ENCODE peak calls at places on chromosomes 11 and 22, in seven cellular contexts. X, M, P, V, A, Q and D are unnamed samples. For H4K20me1, the result is how much of the 10 kb centered on the place peaks cover.

GRCh38 chr11:79971255-79971654 is 530.4 kb upstream of the TENM4 start:
- DNase-seq in X (no peak), M (no peak), P (no peak), V (no peak), A (no peak), Q (no peak), D (no peak)

GRCh38 chr22:47318041-47318737 is 555.7 kb downstream of the TBC1D22A start:
- DNase-seq in X (no peak), M (peak), P (no peak), V (no peak), A (no peak), Q (no peak), D (no peak)

GRCh38 chr22:22244337-22245250 is at the start of gene VPREB1:
- DNase-seq in X (peak), M (no peak), P (no peak), V (no peak), A (no peak), Q (no peak), D (no peak)

GRCh38 chr22:39994046-39994565 is 648 bp upstream of the FAM83F start:
- DNase-seq in X (no peak), M (no peak), P (no peak), V (no peak), A (no peak), Q (no peak), D (no peak)

GRCh38 chr11:92886243-92886905 is 83.1 kb upstream of the MTNR1B start:
- DNase-seq in X (peak), M (peak), P (peak), V (peak), A (peak), Q (peak), D (peak)

GRCh38 chr11:113198907-113199660 is 115.3 kb upstream of the TTC12 start:
- DNase-seq in X (no peak), M (no peak), P (no peak), V (no peak), A (no peak), Q (no peak), D (no peak)

GRCh38 chr22:37223965-37224551 is 11.8 kb upstream of the SSTR3 start:
- DNase-seq in X (no peak), M (no peak), P (no peak), V (no peak), A (no peak), Q (no peak), D (no peak)

GRCh38 chr11:34499719-34500505 is 13.7 kb downstream of the ELF5 start:
- DNase-seq in X (no peak), M (no peak), P (no peak), V (no peak), A (no peak), Q (no peak), D (no peak)

GRCh38 chr22:36544107-36544620 is 15.2 kb upstream of the EIF3D start:
- DNase-seq in X (no peak), M (no peak), P (no peak), V (no peak), A (no peak), Q (no peak), D (peak)

GRCh38 chr11:124717786-124718634 is 21.7 kb upstream of the NRGN start:
- DNase-seq in X (no peak), M (peak), P (no peak), V (peak), A (peak), Q (peak), D (peak)

GRCh38 chr11:10599388-10600175 is 31.1 kb upstream of the LYVE1 start:
- DNase-seq in X (no peak), M (no peak), P (no peak), V (no peak), A (no peak), Q (no peak), D (no peak)

GRCh38 chr22:41242396-41243117 is 1.8 kb upstream of the CHADL start:
- DNase-seq in X (no peak), M (no peak), P (no peak), V (no peak), A (no peak), Q (no peak), D (no peak)

GRCh38 chr11:77071077-77071476 is 4.3 kb downstream of the CAPN5 start:
- DNase-seq in X (no peak), M (no peak), P (no peak), V (no peak), A (no peak), Q (no peak), D (no peak)

GRCh38 chr11:117703209-117703608 is 93.8 kb downstream of the DSCAML1 start:
- DNase-seq in X (no peak), M (no peak), P (no peak), V (peak), A (no peak), Q (no peak), D (no peak)

GRCh38 chr11:105611837-105612480 is 2.1 kb downstream of the GRIA4 start:
- DNase-seq in X (no peak), M (no peak), P (no peak), V (peak), A (no peak), Q (peak), D (no peak)

GRCh38 chr11:62725686-62726085 is 1.6 kb downstream of the HNRNPUL2 start:
- DNase-seq in X (no peak), M (peak), P (no peak), V (no peak), A (no peak), Q (no peak), D (peak)

GRCh38 chr11:123286761-123287160 is 91.7 kb upstream of the CLMP start:
- DNase-seq in X (no peak), M (no peak), P (no peak), V (no peak), A (no peak), Q (no peak), D (no peak)

GRCh38 chr11:19570889-19571288 is 141.7 kb upstream of the NAV2 start:
- DNase-seq in X (no peak), M (no peak), P (no peak), V (no peak), A (no peak), Q (no peak), D (no peak)

GRCh38 chr22:38451864-38452263 is 3.1 kb downstream of the KCNJ4 start:
- DNase-seq in X (no peak), M (no peak), P (no peak), V (no peak), A (no peak), Q (no peak), D (no peak)
- H4K20me1 ChIP-seq in X (under half), M (under half), P (under half), V (under half), A (under half), Q (under half), D (under half)

DNA sequence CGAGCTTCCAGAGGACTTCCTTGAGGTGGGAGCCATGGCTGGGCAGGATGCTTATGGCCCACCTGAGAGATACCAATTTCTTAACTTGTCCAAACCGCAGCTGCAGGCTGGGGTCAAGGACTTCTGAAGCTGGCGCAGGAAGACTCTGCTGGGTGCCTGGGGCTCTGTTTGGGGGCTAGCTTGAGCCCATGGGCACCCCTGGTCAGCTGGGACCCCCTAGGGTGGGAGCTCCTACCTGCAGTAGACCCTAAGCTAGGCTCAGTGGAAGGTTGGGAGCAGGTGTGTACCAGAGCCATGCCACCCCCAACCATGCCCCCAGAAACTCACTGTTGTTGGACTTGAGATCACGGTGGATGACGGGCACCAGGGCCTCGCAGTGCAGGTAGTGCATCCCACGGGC is 1.3 kb downstream of the MAP3K11 start:
- DNase-seq in X (no peak), M (no peak), P (no peak), V (no peak), A (no peak), Q (no peak), D (no peak)
- H3K4me3 ChIP-seq in X (peak), M (peak), P (peak), V (peak), A (peak), Q (peak), D (peak)

GRCh38 chr11:72751293-72752087 is 718 bp downstream of the ARAP1 start:
- DNase-seq in X (peak), M (no peak), P (no peak), V (no peak), A (no peak), Q (peak), D (no peak)

GRCh38 chr11:72754149-72754543 is 1.9 kb upstream of the ARAP1 start:
- DNase-seq in X (no peak), M (no peak), P (no peak), V (no peak), A (no peak), Q (no peak), D (no peak)

GRCh38 chr11:72752088-72752914 is at the start of gene ARAP1:
- DNase-seq in X (peak), M (peak), P (peak), V (peak), A (peak), Q (peak), D (peak)

GRCh38 chr11:72754544-72755155 is 2.4 kb upstream of the ARAP1 start:
- DNase-seq in X (no peak), M (no peak), P (no peak), V (no peak), A (peak), Q (no peak), D (no peak)

GRCh38 chr11:72753341-72754148 is 1.3 kb upstream of the ARAP1 start:
- DNase-seq in X (no peak), M (no peak), P (no peak), V (no peak), A (no peak), Q (no peak), D (no peak)
- TF ChIP-seq CTCF in X (peak), M (no peak), P (no peak), V (no peak), A (no peak), Q (no peak), D (peak)

DNA sequence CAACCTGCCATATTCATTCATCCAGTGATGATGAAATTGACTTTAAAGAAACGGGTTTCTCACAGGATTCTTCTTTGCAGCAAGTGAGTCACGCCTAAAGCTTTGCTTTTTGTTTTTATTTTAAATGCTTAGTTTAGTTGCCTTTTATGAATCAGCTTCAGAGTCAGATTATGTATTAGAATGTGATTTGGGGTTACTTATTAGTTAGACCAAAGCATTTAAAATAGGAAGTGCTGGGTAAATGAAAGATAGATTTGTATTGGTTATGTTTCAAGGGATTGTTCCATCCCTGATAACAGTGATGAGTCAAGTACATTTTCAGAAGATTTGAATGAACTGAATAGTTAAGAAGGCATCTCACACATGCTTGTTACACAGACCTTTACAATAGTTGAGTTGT is 101.3 kb upstream of the GAL start:
- DNase-seq in X (no peak), M (peak), P (no peak), V (no peak), A (no peak), Q (no peak), D (peak)
- H4K20me1 ChIP-seq in X (under half), M (under half), P (under half), V (under half), A (under half), Q (under half), D (under half)

GRCh38 chr11:83436855-83437254 is 150.7 kb upstream of the CCDC90B start:
- DNase-seq in X (no peak), M (no peak), P (no peak), V (no peak), A (peak), Q (no peak), D (no peak)

GRCh38 chr11:83441171-83441570 is 155.0 kb upstream of the CCDC90B start:
- DNase-seq in X (no peak), M (no peak), P (no peak), V (no peak), A (no peak), Q (no peak), D (no peak)

GRCh38 chr11:83438438-83438837 is 152.3 kb upstream of the CCDC90B start:
- DNase-seq in X (no peak), M (no peak), P (no peak), V (no peak), A (no peak), Q (no peak), D (no peak)

GRCh38 chr11:83441596-83441995 is 155.4 kb upstream of the CCDC90B start:
- DNase-seq in X (no peak), M (no peak), P (no peak), V (no peak), A (no peak), Q (no peak), D (no peak)

DNA sequence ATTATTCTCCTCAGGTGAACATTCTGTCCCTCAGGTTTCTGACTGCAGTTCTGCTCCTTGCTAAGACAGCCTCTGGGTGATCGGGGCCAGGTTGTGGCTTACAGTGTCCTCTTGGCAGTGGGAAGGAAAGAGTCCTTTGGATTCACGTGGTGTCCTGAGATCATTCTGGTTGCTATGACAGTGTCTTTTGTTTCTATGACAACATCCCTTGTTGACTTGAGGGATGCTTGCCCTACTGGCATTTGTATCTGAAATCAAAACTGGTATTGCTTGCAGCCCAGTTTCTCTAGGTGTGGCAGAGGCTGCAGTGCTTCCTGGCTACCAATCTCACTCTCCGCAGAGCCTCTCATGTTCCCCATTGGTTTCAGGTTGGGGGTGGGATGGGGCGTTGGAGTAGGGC is 151.8 kb upstream of the CCDC90B start:
- DNase-seq in X (no peak), M (no peak), P (no peak), V (no peak), A (peak), Q (no peak), D (no peak)
- H3K4me3 ChIP-seq in X (no peak), M (no peak), P (no peak), V (no peak), A (no peak), Q (no peak), D (no peak)

GRCh38 chr11:126062679-126063509 is at the start of gene CDON:
- DNase-seq in X (peak), M (peak), P (peak), V (peak), A (peak), Q (peak), D (peak)
- TF ChIP-seq CTCF in X (no peak), M (no peak), P (no peak), V (no peak), A (no peak), Q (no peak), D (peak)

DNA sequence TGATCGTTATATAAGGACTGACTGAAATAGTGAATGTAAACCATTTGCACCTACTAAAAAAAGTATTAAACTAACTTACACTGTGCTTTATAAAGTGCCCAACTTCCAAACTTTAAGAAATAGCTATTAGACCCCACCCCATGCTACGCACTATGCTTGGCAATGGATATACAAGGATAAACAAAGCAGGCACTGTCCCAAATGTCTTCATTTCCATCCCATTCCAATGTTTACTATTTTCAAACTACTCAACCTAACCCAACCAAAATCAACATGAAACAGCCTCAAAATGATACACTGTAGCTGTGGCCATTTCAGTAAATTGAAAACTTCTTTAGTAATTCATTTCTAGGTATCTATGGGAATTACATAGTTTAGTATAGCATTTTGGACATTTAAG is 12.5 kb downstream of the PHF21A start:
- DNase-seq in X (no peak), M (no peak), P (no peak), V (no peak), A (no peak), Q (no peak), D (no peak)
- H4K20me1 ChIP-seq in X (under half), M (under half), P (under half), V (half or more), A (under half), Q (half or more), D (under half)

DNA sequence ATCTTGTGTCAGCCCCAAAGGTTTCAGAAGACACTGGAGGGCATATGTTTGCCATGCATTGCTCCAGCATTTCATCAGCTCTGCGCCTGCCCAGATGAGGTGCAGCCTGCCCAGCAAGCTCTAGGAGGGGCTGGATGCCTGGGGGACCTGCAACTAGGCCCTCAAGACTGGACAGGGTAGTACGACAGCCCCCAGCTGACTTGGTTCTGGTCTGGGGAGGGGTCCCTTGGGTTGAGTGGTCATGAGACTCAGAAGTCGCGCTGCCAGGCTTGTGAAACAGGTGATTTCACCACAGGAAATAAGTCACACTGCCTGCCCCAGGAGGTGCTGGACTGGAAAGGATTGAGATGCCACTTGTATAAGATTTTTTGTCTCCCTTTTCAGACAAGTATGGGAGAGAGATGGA is 23.4 kb downstream of the TPBGL start:
- DNase-seq in X (peak), M (peak), P (no peak), V (peak), A (no peak), Q (no peak), D (no peak)
- H3K4me3 ChIP-seq in X (no peak), M (no peak), P (no peak), V (no peak), A (no peak), Q (no peak), D (no peak)

DNA sequence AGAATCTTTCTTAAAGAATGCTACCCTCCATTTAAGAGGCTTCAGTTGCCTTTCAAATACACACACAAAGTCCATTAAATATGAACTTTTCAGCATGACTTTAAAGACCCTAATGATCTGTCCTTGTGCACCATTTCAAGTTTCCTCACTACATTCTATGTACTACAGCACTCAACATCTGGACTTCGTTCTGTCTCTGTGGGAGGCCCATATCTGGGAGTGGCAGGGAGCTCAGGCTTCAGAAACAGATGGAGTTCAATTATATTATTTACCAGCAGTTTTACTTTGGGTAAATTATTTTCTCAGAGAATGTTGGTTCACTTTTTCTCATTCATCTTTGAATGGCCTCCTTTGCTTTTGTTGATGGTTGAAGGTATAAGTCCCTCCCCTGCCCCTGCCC is 67.4 kb downstream of the ANO3 start:
- DNase-seq in X (no peak), M (no peak), P (no peak), V (no peak), A (no peak), Q (peak), D (no peak)
- TF ChIP-seq CTCF in X (no peak), M (no peak), P (no peak), V (no peak), A (no peak), Q (no peak), D (no peak)

GRCh38 chr22:38490475-38490874 is 15.6 kb downstream of the DDX17 start:
- DNase-seq in X (no peak), M (no peak), P (no peak), V (no peak), A (no peak), Q (no peak), D (no peak)

GRCh38 chr22:38490915-38491314 is 15.2 kb downstream of the DDX17 start:
- DNase-seq in X (no peak), M (peak), P (no peak), V (no peak), A (no peak), Q (no peak), D (no peak)

GRCh38 chr22:38494498-38494897 is 11.6 kb downstream of the DDX17 start:
- DNase-seq in X (no peak), M (no peak), P (no peak), V (no peak), A (no peak), Q (no peak), D (no peak)

GRCh38 chr22:38489561-38490133 is 16.5 kb downstream of the DDX17 start:
- DNase-seq in X (no peak), M (no peak), P (no peak), V (no peak), A (no peak), Q (no peak), D (no peak)

DNA sequence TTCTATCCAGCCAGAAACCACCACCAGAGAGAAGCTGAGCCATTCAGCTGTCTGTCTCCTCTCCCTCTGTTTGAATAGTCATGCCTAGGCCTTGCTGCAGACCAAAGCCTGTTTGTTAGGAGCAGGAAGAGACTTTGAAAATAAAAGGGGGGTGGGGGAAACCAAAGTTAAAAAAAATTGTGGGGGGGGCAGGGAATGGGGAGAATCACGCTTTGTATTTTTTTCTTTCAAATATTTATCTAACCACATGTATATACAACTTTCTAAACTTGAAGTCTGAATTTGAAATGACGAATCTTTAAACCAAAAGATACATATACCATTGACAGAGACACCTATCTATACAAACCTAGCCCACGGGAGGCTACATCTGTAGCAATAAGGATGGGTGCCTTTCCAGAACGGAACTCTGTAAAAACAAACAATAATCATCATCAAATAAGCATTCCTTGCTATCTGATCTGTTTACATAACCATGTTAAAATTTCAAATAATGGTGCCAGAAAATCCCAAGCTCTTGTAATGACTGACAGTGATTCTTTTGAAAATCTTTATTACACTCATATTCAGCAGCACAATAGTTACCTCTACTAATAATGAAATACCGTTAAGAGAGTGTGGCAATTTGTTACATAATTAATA is 14.3 kb downstream of the DDX17 start:
- DNase-seq in X (no peak), M (no peak), P (no peak), V (no peak), A (no peak), Q (no peak), D (no peak)
- H4K20me1 ChIP-seq in X (under half), M (under half), P (under half), V (half or more), A (under half), Q (under half), D (under half)